ENCODE peak calls at places on chromosomes 4 and X, in four cellular contexts. One of them, this sample, is unnamed. For H3K79me2, the result is how much of the 10 kb centered on the place peaks cover.

GRCh38 chr4:15778742-15779231 is 659 bp downstream of the CD38 start:
- DNase-seq in mesendoderm: peak
- DNase-seq in trophoblast cell: no peak
- DNase-seq in H1: no peak
- DNase-seq in this sample: peak

GRCh38 chr4:153204247-153205027 is at the start of gene TRIM2:
- DNase-seq in mesendoderm: peak
- DNase-seq in trophoblast cell: no peak
- DNase-seq in H1: no peak
- DNase-seq in this sample: peak

GRCh38 chr4:178976861-178977260 is 1534.6 kb upstream of the AGA start:
- DNase-seq in mesendoderm: no peak
- DNase-seq in trophoblast cell: no peak
- DNase-seq in H1: no peak
- DNase-seq in this sample: no peak

GRCh38 chr4:126991965-126992364 is 640.8 kb upstream of the INTU start:
- DNase-seq in mesendoderm: no peak
- DNase-seq in trophoblast cell: no peak
- DNase-seq in H1: no peak
- DNase-seq in this sample: no peak

GRCh38 chrX:85244411-85245210 is 820 bp downstream of the ZNF711 start:
- DNase-seq in mesendoderm: peak
- DNase-seq in trophoblast cell: no peak
- DNase-seq in H1: no peak
- DNase-seq in this sample: no peak

GRCh38 chrX:100591256-100592051 is 6.7 kb downstream of the TNMD start:
- DNase-seq in mesendoderm: peak
- DNase-seq in trophoblast cell: peak
- DNase-seq in H1: no peak
- DNase-seq in this sample: no peak

GRCh38 chrX:119477812-119478232 is 9.6 kb downstream of the SLC25A5 start:
- DNase-seq in mesendoderm: no peak
- DNase-seq in trophoblast cell: peak
- DNase-seq in H1: no peak
- DNase-seq in this sample: no peak

GRCh38 chr4:180828455-180829018 is 1414.7 kb upstream of the TENM3 start:
- DNase-seq in mesendoderm: peak
- DNase-seq in trophoblast cell: peak
- DNase-seq in H1: no peak
- DNase-seq in this sample: no peak

GRCh38 chrX:107659768-107660167 is 31.5 kb downstream of the PRPS1 start:
- DNase-seq in mesendoderm: no peak
- DNase-seq in trophoblast cell: peak
- DNase-seq in H1: no peak
- DNase-seq in this sample: no peak

GRCh38 chrX:21479695-21480280 is 105.6 kb downstream of the CNKSR2 start:
- DNase-seq in mesendoderm: peak
- DNase-seq in trophoblast cell: peak
- DNase-seq in H1: no peak
- DNase-seq in this sample: no peak

GRCh38 chrX:37627602-37628001 is 56.1 kb downstream of the LANCL3 start:
- DNase-seq in mesendoderm: no peak
- DNase-seq in trophoblast cell: no peak
- DNase-seq in H1: no peak
- DNase-seq in this sample: no peak

GRCh38 chr4:148443550-148444295 is 1.5 kb upstream of the NR3C2 start:
- DNase-seq in mesendoderm: peak
- DNase-seq in trophoblast cell: peak
- DNase-seq in H1: no peak
- DNase-seq in this sample: no peak

GRCh38 chrX:47093860-47094259 is 15.6 kb downstream of the RGN start:
- DNase-seq in mesendoderm: no peak
- DNase-seq in trophoblast cell: no peak
- DNase-seq in H1: no peak
- DNase-seq in this sample: no peak

GRCh38 chrX:155718964-155719586 is 106.3 kb upstream of the TMLHE start:
- DNase-seq in mesendoderm: no peak
- DNase-seq in trophoblast cell: no peak
- DNase-seq in H1: no peak
- DNase-seq in this sample: no peak

GRCh38 chr4:26613242-26613641 is 29.4 kb downstream of the TBC1D19 start:
- DNase-seq in mesendoderm: no peak
- DNase-seq in trophoblast cell: no peak
- DNase-seq in H1: no peak
- DNase-seq in this sample: no peak

GRCh38 chrX:80808160-80808735 is 1.4 kb downstream of the BRWD3 start:
- DNase-seq in mesendoderm: peak
- DNase-seq in trophoblast cell: peak
- DNase-seq in H1: no peak
- DNase-seq in this sample: peak

GRCh38 chr4:174435981-174436776 is 86.1 kb downstream of the HPGD start:
- DNase-seq in mesendoderm: peak
- DNase-seq in trophoblast cell: peak
- DNase-seq in H1: no peak
- DNase-seq in this sample: no peak

GRCh38 chrX:79366888-79367749 is at the start of gene ITM2A:
- DNase-seq in mesendoderm: peak
- DNase-seq in trophoblast cell: no peak
- DNase-seq in H1: peak
- DNase-seq in this sample: peak

GRCh38 chrX:118116308-118117068 is at the start of gene KLHL13:
- DNase-seq in mesendoderm: peak
- DNase-seq in trophoblast cell: no peak
- DNase-seq in H1: no peak
- DNase-seq in this sample: peak

GRCh38 chrX:110022555-110023448 is 19.9 kb downstream of the TMEM164 start:
- DNase-seq in mesendoderm: no peak
- DNase-seq in trophoblast cell: peak
- DNase-seq in H1: no peak
- DNase-seq in this sample: no peak
- H3K79me2 ChIP-seq in mesendoderm: under half
- H3K79me2 ChIP-seq in trophoblast cell: under half
- H3K79me2 ChIP-seq in H1: under half
- H3K79me2 ChIP-seq in this sample: under half

GRCh38 chr4:138775485-138775884 is 240.1 kb upstream of the NOCT start:
- DNase-seq in mesendoderm: no peak
- DNase-seq in trophoblast cell: no peak
- DNase-seq in H1: no peak
- DNase-seq in this sample: no peak
- H3K27ac ChIP-seq in mesendoderm: no peak
- H3K27ac ChIP-seq in trophoblast cell: peak
- H3K27ac ChIP-seq in H1: no peak
- H3K27ac ChIP-seq in this sample: no peak

DNA sequence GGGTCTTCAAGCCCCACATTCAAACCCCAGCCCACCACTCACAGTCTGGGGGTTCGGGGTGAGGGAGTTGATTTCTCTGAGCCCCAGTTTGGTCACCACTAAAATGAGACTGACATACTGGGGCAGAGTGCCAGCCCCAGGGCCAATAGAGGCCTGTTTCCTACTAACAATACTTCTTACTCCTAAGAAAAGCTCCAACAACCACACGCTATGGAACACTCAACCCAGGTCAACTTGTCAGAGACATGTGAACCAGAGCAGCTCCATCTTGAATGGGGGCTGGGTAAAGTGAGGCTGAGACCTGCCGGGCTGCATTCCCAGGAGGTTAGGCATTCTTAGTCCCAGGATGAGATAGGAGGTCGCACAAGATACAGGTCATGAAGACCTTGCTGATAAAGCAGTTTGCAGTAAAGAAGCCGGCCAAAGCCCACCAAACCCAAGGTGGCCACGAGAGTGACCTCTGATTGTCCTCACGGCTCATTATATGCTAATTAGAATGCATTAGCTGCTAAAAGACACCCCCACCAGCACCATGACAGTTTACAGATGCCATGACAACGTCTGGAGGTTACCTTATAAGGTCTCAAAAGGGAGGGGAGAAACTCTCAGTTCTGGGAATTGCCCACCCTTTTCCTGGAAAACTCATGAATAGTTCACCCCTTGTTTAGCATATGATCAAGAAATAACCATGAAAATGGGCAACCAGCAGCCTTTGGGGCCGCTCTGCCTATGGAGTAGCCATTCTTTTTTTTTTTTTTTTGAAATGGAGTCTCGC is 26.6 kb upstream of the HTRA3 start:
- DNase-seq in mesendoderm: peak
- DNase-seq in trophoblast cell: peak
- DNase-seq in H1: no peak
- DNase-seq in this sample: no peak
- H2AK5ac ChIP-seq in mesendoderm: no peak
- H2AK5ac ChIP-seq in trophoblast cell: peak
- H2AK5ac ChIP-seq in H1: no peak
- H2AK5ac ChIP-seq in this sample: no peak

GRCh38 chr4:87080462-87080861 is 140.0 kb downstream of the KLHL8 start:
- DNase-seq in mesendoderm: no peak
- DNase-seq in trophoblast cell: no peak
- DNase-seq in H1: no peak
- DNase-seq in this sample: no peak
- H3K79me2 ChIP-seq in mesendoderm: under half
- H3K79me2 ChIP-seq in trophoblast cell: under half
- H3K79me2 ChIP-seq in H1: half or more
- H3K79me2 ChIP-seq in this sample: under half

GRCh38 chr4:118226611-118227010 is 126.2 kb downstream of the PRSS12 start:
- DNase-seq in mesendoderm: no peak
- DNase-seq in trophoblast cell: no peak
- DNase-seq in H1: no peak
- DNase-seq in this sample: no peak
- H3K27ac ChIP-seq in mesendoderm: no peak
- H3K27ac ChIP-seq in trophoblast cell: no peak
- H3K27ac ChIP-seq in H1: no peak
- H3K27ac ChIP-seq in this sample: no peak

GRCh38 chr4:41156574-41156973 is 57.8 kb downstream of the APBB2 start:
- DNase-seq in mesendoderm: no peak
- DNase-seq in trophoblast cell: no peak
- DNase-seq in H1: no peak
- DNase-seq in this sample: no peak
- H2AK5ac ChIP-seq in mesendoderm: no peak
- H2AK5ac ChIP-seq in trophoblast cell: no peak
- H2AK5ac ChIP-seq in H1: no peak
- H2AK5ac ChIP-seq in this sample: no peak

This sample was measured in H9.